ENCODE peak calls at places on chromosome 14, in seven cellular contexts. S is Kasumi-1, L is neural crest cell, M is RWPE1, Q is SHP77, N is HT-29, U is T-helper 17 cell. P is an unnamed sample.

GRCh38 chr14:91063119-91063518 is 2.7 kb upstream of the RPS6KA5 start:
- DNase-seq in S (peak), L (no peak), M (no peak), Q (no peak), N (no peak), U (no peak), P (peak)

GRCh38 chr14:74358176-74358829 is 10.0 kb downstream of the VRTN start:
- DNase-seq in S (no peak), L (no peak), M (no peak), Q (no peak), N (no peak), U (no peak), P (no peak)

GRCh38 chr14:30620178-30620577 is 1.9 kb upstream of the SCFD1 start:
- DNase-seq in S (peak), L (no peak), M (peak), Q (no peak), N (no peak), U (no peak), P (peak)

GRCh38 chr14:52043690-52044089 is 25.2 kb downstream of the NID2 start:
- DNase-seq in S (peak), L (peak), M (peak), Q (peak), N (peak), U (no peak), P (peak)

GRCh38 chr14:52129733-52130132 is 60.9 kb upstream of the NID2 start:
- DNase-seq in S (no peak), L (no peak), M (no peak), Q (no peak), N (no peak), U (no peak), P (no peak)

GRCh38 chr14:76742185-76742584 is 19.1 kb upstream of the VASH1 start:
- DNase-seq in S (no peak), L (no peak), M (no peak), Q (no peak), N (no peak), U (no peak), P (no peak)

GRCh38 chr14:68782091-68782981 is 10.5 kb downstream of the ZFP36L1 start:
- DNase-seq in S (no peak), L (no peak), M (no peak), Q (no peak), N (no peak), U (no peak), P (no peak)

GRCh38 chr14:67411820-67412421 is at the start of gene PLEK2:
- DNase-seq in S (no peak), L (no peak), M (peak), Q (peak), N (peak), U (peak), P (no peak)

GRCh38 chr14:105167303-105168092 is 1.1 kb downstream of the JAG2 start:
- DNase-seq in S (no peak), L (no peak), M (peak), Q (no peak), N (no peak), U (no peak), P (no peak)

GRCh38 chr14:104446611-104447010 is 133.0 kb upstream of the C14orf180 start:
- DNase-seq in S (no peak), L (no peak), M (no peak), Q (no peak), N (no peak), U (no peak), P (no peak)

GRCh38 chr14:68888025-68888850 is 90.9 kb downstream of the ACTN1 start:
- DNase-seq in S (no peak), L (no peak), M (no peak), Q (no peak), N (no peak), U (no peak), P (no peak)

GRCh38 chr14:90756755-90757345 is 59.4 kb downstream of the TTC7B start:
- DNase-seq in S (no peak), L (no peak), M (no peak), Q (peak), N (no peak), U (no peak), P (no peak)

GRCh38 chr14:91177073-91177796 is 63.4 kb downstream of the DGLUCY start:
- DNase-seq in S (peak), L (peak), M (peak), Q (peak), N (peak), U (peak), P (peak)

GRCh38 chr14:69423279-69423678 is 24.8 kb downstream of the SLC39A9 start:
- DNase-seq in S (no peak), L (no peak), M (no peak), Q (no peak), N (no peak), U (no peak), P (peak)

GRCh38 chr14:71354801-71355200 is 447.5 kb downstream of the PCNX1 start:
- DNase-seq in S (no peak), L (no peak), M (peak), Q (no peak), N (no peak), U (no peak), P (no peak)

GRCh38 chr14:52262600-52262999 is 4.9 kb upstream of the PTGDR start:
- DNase-seq in S (no peak), L (no peak), M (no peak), Q (no peak), N (no peak), U (no peak), P (no peak)

GRCh38 chr14:75723716-75724115 is 62.7 kb downstream of the TTLL5 start:
- DNase-seq in S (no peak), L (no peak), M (no peak), Q (no peak), N (no peak), U (no peak), P (no peak)

GRCh38 chr14:58426819-58427288 is 477 bp downstream of the TIMM9 start:
- DNase-seq in S (peak), L (peak), M (peak), Q (peak), N (no peak), U (peak), P (peak)

GRCh38 chr14:92503756-92504491 is 9.7 kb upstream of the RIN3 start:
- DNase-seq in S (peak), L (no peak), M (peak), Q (no peak), N (no peak), U (no peak), P (peak)

GRCh38 chr14:52067873-52068740 is 752 bp downstream of the NID2 start:
- DNase-seq in S (peak), L (peak), M (no peak), Q (no peak), N (no peak), U (no peak), P (peak)

GRCh38 chr14:31677630-31678029 is 116.4 kb downstream of the NUBPL start:
- DNase-seq in S (no peak), L (no peak), M (no peak), Q (peak), N (no peak), U (no peak), P (no peak)